ENCODE peak calls at places on chromosomes 3 and 15, in five cellular contexts. One of them, this sample, is unnamed.

GRCh38 chr3:55549172-55549571 is 62.1 kb upstream of the WNT5A start:
- DNase-seq in psoas muscle: no peak
- DNase-seq in adipocyte: peak; percentile 42
- DNase-seq in CD8-positive, alpha-beta T cell: no peak
- DNase-seq in CD8-positive, alpha-beta memory T cell: no peak
- DNase-seq in this sample: no peak

GRCh38 chr15:72722071-72722696 is 36.2 kb downstream of the BBS4 start:
- DNase-seq in psoas muscle: peak; percentile 32
- DNase-seq in adipocyte: peak; percentile 79
- DNase-seq in CD8-positive, alpha-beta T cell: peak; percentile 66
- DNase-seq in CD8-positive, alpha-beta memory T cell: peak; percentile 33
- DNase-seq in this sample: peak; percentile 57

GRCh38 chr3:42033741-42034140 is 57.4 kb upstream of the TRAK1 start:
- DNase-seq in psoas muscle: no peak
- DNase-seq in adipocyte: no peak
- DNase-seq in CD8-positive, alpha-beta T cell: no peak
- DNase-seq in CD8-positive, alpha-beta memory T cell: no peak
- DNase-seq in this sample: no peak

GRCh38 chr3:172082269-172082668 is 42.9 kb downstream of the FNDC3B start:
- DNase-seq in psoas muscle: no peak
- DNase-seq in adipocyte: peak; percentile 97
- DNase-seq in CD8-positive, alpha-beta T cell: no peak
- DNase-seq in CD8-positive, alpha-beta memory T cell: no peak
- DNase-seq in this sample: no peak

GRCh38 chr15:97521894-97522293 is 438.6 kb upstream of the ARRDC4 start:
- DNase-seq in psoas muscle: peak; percentile 20
- DNase-seq in adipocyte: no peak
- DNase-seq in CD8-positive, alpha-beta T cell: no peak
- DNase-seq in CD8-positive, alpha-beta memory T cell: no peak
- DNase-seq in this sample: no peak

GRCh38 chr3:186990878-186991308 is 60.6 kb downstream of the ST6GAL1 start:
- DNase-seq in psoas muscle: no peak
- DNase-seq in adipocyte: no peak
- DNase-seq in CD8-positive, alpha-beta T cell: no peak
- DNase-seq in CD8-positive, alpha-beta memory T cell: no peak
- DNase-seq in this sample: no peak

GRCh38 chr15:68797157-68797556 is 23.5 kb downstream of the ANP32A start:
- DNase-seq in psoas muscle: no peak
- DNase-seq in adipocyte: no peak
- DNase-seq in CD8-positive, alpha-beta T cell: no peak
- DNase-seq in CD8-positive, alpha-beta memory T cell: no peak
- DNase-seq in this sample: no peak

GRCh38 chr3:56547486-56547885 is 9.5 kb upstream of the CCDC66 start:
- DNase-seq in psoas muscle: no peak
- DNase-seq in adipocyte: peak; percentile 36
- DNase-seq in CD8-positive, alpha-beta T cell: no peak
- DNase-seq in CD8-positive, alpha-beta memory T cell: no peak
- DNase-seq in this sample: no peak

GRCh38 chr3:134364061-134364935 is 9.9 kb downstream of the AMOTL2 start:
- DNase-seq in psoas muscle: peak; percentile 96
- DNase-seq in adipocyte: peak; percentile 98
- DNase-seq in CD8-positive, alpha-beta T cell: no peak
- DNase-seq in CD8-positive, alpha-beta memory T cell: no peak
- DNase-seq in this sample: peak; percentile 94

GRCh38 chr3:161108840-161109239 is 3.7 kb upstream of the B3GALNT1 start:
- DNase-seq in psoas muscle: no peak
- DNase-seq in adipocyte: peak; percentile 42
- DNase-seq in CD8-positive, alpha-beta T cell: no peak
- DNase-seq in CD8-positive, alpha-beta memory T cell: no peak
- DNase-seq in this sample: no peak

GRCh38 chr15:71413419-71413818 is 298.1 kb downstream of the THSD4 start:
- DNase-seq in psoas muscle: no peak
- DNase-seq in adipocyte: no peak
- DNase-seq in CD8-positive, alpha-beta T cell: no peak
- DNase-seq in CD8-positive, alpha-beta memory T cell: no peak
- DNase-seq in this sample: no peak

GRCh38 chr15:60525640-60526039 is 46.7 kb upstream of the ICE2 start:
- DNase-seq in psoas muscle: no peak
- DNase-seq in adipocyte: peak; percentile 43
- DNase-seq in CD8-positive, alpha-beta T cell: no peak
- DNase-seq in CD8-positive, alpha-beta memory T cell: no peak
- DNase-seq in this sample: no peak

GRCh38 chr3:38099518-38099917 is 37.4 kb downstream of the ACAA1 start:
- DNase-seq in psoas muscle: no peak
- DNase-seq in adipocyte: no peak
- DNase-seq in CD8-positive, alpha-beta T cell: no peak
- DNase-seq in CD8-positive, alpha-beta memory T cell: no peak
- DNase-seq in this sample: no peak

GRCh38 chr15:67146875-67147381 is 81.5 kb downstream of the SMAD3 start:
- DNase-seq in psoas muscle: peak; percentile 49
- DNase-seq in adipocyte: no peak
- DNase-seq in CD8-positive, alpha-beta T cell: no peak
- DNase-seq in CD8-positive, alpha-beta memory T cell: no peak
- DNase-seq in this sample: no peak

GRCh38 chr3:122886951-122887350 is 92.1 kb downstream of the SLC49A4 start:
- DNase-seq in psoas muscle: no peak
- DNase-seq in adipocyte: no peak
- DNase-seq in CD8-positive, alpha-beta T cell: no peak
- DNase-seq in CD8-positive, alpha-beta memory T cell: no peak
- DNase-seq in this sample: no peak

GRCh38 chr3:191329654-191330308 is 545 bp downstream of the UTS2B start:
- DNase-seq in psoas muscle: peak; percentile 45
- DNase-seq in adipocyte: peak; percentile 69
- DNase-seq in CD8-positive, alpha-beta T cell: no peak
- DNase-seq in CD8-positive, alpha-beta memory T cell: peak; percentile 1
- DNase-seq in this sample: peak; percentile 71

GRCh38 chr3:72380193-72380592 is 468.1 kb downstream of the SHQ1 start:
- DNase-seq in psoas muscle: no peak
- DNase-seq in adipocyte: peak; percentile 72
- DNase-seq in CD8-positive, alpha-beta T cell: no peak
- DNase-seq in CD8-positive, alpha-beta memory T cell: no peak
- DNase-seq in this sample: no peak

GRCh38 chr3:58034738-58035511 is 26.7 kb downstream of the FLNB start:
- DNase-seq in psoas muscle: no peak
- DNase-seq in adipocyte: no peak
- DNase-seq in CD8-positive, alpha-beta T cell: peak; percentile 70
- DNase-seq in CD8-positive, alpha-beta memory T cell: peak; percentile 77
- DNase-seq in this sample: no peak

GRCh38 chr3:146817705-146818104 is 212.6 kb upstream of the PLSCR5 start:
- DNase-seq in psoas muscle: no peak
- DNase-seq in adipocyte: peak; percentile 80
- DNase-seq in CD8-positive, alpha-beta T cell: no peak
- DNase-seq in CD8-positive, alpha-beta memory T cell: no peak
- DNase-seq in this sample: no peak

GRCh38 chr15:74956648-74957300 is at the start of gene RPP25:
- DNase-seq in psoas muscle: peak; percentile 78
- DNase-seq in adipocyte: peak; percentile 82
- DNase-seq in CD8-positive, alpha-beta T cell: peak; percentile 46
- DNase-seq in CD8-positive, alpha-beta memory T cell: peak; percentile 42
- DNase-seq in this sample: peak; percentile 88

GRCh38 chr15:74958320-74958907 is 1.8 kb upstream of the RPP25 start:
- DNase-seq in psoas muscle: peak; percentile 56
- DNase-seq in adipocyte: peak; percentile 46
- DNase-seq in CD8-positive, alpha-beta T cell: no peak
- DNase-seq in CD8-positive, alpha-beta memory T cell: no peak
- DNase-seq in this sample: peak; percentile 81

GRCh38 chr15:74955796-74956647 is 550 bp downstream of the RPP25 start:
- DNase-seq in psoas muscle: peak; percentile 80
- DNase-seq in adipocyte: peak; percentile 52
- DNase-seq in CD8-positive, alpha-beta T cell: peak; percentile 48
- DNase-seq in CD8-positive, alpha-beta memory T cell: peak; percentile 34
- DNase-seq in this sample: peak; percentile 91

GRCh38 chr15:74958908-74959642 is 2.5 kb upstream of the RPP25 start:
- DNase-seq in psoas muscle: no peak
- DNase-seq in adipocyte: no peak
- DNase-seq in CD8-positive, alpha-beta T cell: no peak
- DNase-seq in CD8-positive, alpha-beta memory T cell: no peak
- DNase-seq in this sample: no peak

DNA sequence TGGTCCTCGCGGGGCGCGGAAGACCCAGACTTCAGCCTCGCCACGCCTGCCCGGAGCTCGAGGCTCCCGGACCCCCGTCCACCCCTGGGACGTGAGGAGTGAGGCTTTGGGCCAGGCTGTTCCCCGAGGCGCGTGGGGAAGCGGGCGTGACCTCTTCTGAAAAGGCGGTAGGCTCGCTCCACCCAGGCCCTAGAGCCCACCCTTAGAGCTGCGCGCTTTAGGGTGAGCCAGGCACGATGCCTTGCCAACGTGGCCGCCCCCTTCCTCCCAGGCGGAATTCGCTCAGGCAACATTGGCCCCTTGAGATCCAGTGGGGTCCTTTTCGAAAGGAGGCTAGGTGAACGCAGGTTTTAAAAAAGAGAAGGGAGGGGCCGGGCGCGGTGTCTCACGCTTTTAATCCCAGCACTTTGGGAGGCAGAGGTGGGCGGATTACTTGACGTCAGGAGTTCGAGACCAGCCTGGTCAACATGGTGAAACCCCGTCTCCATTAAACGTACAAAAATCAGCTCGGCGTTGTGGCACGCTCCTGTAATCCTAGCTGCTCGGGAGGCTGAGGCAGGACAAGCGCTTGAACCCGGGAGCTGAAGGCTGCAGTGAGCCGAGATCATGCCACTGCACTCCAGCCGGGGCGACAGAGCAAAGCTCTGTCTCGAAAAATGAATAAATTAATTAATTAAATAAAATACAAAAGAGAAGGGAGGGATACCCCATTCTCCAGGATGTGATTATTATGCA is 896 bp upstream of the RPP25 start:
- DNase-seq in psoas muscle: peak; percentile 47
- DNase-seq in adipocyte: no peak
- DNase-seq in CD8-positive, alpha-beta T cell: no peak
- DNase-seq in CD8-positive, alpha-beta memory T cell: no peak
- DNase-seq in this sample: peak; percentile 78
- H3K4me1 ChIP-seq in psoas muscle: peaks cover 29% of the 10 kb centered on the region
- H3K4me1 ChIP-seq in adipocyte: peaks cover 36% of the 10 kb centered on the region
- H3K4me1 ChIP-seq in CD8-positive, alpha-beta T cell: peaks cover 26% of the 10 kb centered on the region
- H3K4me1 ChIP-seq in CD8-positive, alpha-beta memory T cell: peaks cover 30% of the 10 kb centered on the region
- H3K4me1 ChIP-seq in this sample: peaks cover 43% of the 10 kb centered on the region

DNA sequence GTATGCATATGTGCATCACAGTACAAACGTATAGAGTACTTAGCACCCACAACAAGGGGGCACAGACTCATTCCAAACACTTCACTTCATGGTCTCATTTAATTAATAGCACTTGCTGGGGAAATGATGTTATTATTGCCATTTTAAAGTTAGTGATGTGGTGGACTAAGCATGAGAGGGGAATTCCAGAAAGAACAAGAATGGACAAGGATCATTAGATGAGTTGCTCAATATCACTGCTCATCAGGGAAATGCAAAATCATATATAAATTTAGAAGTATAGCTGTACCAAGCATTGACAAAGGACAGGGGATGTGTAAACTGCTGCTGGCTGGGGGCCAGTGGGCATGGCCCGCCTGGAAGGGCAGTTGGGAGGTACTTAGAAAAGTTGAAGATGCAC is 14.7 kb downstream of the PRR20G start:
- DNase-seq in psoas muscle: no peak
- DNase-seq in adipocyte: no peak
- DNase-seq in CD8-positive, alpha-beta T cell: no peak
- DNase-seq in CD8-positive, alpha-beta memory T cell: no peak
- DNase-seq in this sample: no peak
- H3K9me3 ChIP-seq in psoas muscle: peaks cover 14% of the 10 kb centered on the region
- H3K9me3 ChIP-seq in adipocyte: peaks cover 19% of the 10 kb centered on the region
- H3K9me3 ChIP-seq in CD8-positive, alpha-beta T cell: no peaks in the 10 kb centered on the region
- H3K9me3 ChIP-seq in CD8-positive, alpha-beta memory T cell: no peaks in the 10 kb centered on the region
- H3K9me3 ChIP-seq in this sample: peaks cover 12% of the 10 kb centered on the region

GRCh38 chr3:112651076-112651475 is 10.1 kb upstream of the CCDC80 start:
- DNase-seq in psoas muscle: no peak
- DNase-seq in adipocyte: no peak
- DNase-seq in CD8-positive, alpha-beta T cell: no peak
- DNase-seq in CD8-positive, alpha-beta memory T cell: no peak
- DNase-seq in this sample: no peak

GRCh38 chr3:112650472-112650871 is 9.5 kb upstream of the CCDC80 start:
- DNase-seq in psoas muscle: no peak
- DNase-seq in adipocyte: no peak
- DNase-seq in CD8-positive, alpha-beta T cell: no peak
- DNase-seq in CD8-positive, alpha-beta memory T cell: no peak
- DNase-seq in this sample: no peak

GRCh38 chr3:112647122-112647521 is 6.2 kb upstream of the CCDC80 start:
- DNase-seq in psoas muscle: no peak
- DNase-seq in adipocyte: peak; percentile 85
- DNase-seq in CD8-positive, alpha-beta T cell: no peak
- DNase-seq in CD8-positive, alpha-beta memory T cell: no peak
- DNase-seq in this sample: no peak

GRCh38 chr3:112651516-112651915 is 10.6 kb upstream of the CCDC80 start:
- DNase-seq in psoas muscle: no peak
- DNase-seq in adipocyte: peak; percentile 54
- DNase-seq in CD8-positive, alpha-beta T cell: no peak
- DNase-seq in CD8-positive, alpha-beta memory T cell: no peak
- DNase-seq in this sample: no peak

DNA sequence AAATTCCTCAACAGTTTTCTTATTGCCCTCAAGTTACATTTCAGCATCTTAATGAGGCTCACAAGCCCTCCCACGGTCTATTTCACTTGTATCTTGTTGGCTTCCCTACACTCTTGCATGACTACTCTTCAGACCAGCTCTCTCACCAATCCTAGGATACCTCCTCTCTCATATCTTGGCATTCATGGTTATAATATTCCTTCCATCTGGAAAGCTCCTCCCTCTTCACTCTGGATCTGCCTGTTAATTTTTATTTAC is 8.5 kb upstream of the CCDC80 start:
- DNase-seq in psoas muscle: no peak
- DNase-seq in adipocyte: peak; percentile 79
- DNase-seq in CD8-positive, alpha-beta T cell: no peak
- DNase-seq in CD8-positive, alpha-beta memory T cell: no peak
- DNase-seq in this sample: no peak
- H3K4me1 ChIP-seq in psoas muscle: peaks cover 12% of the 10 kb centered on the region
- H3K4me1 ChIP-seq in adipocyte: peaks cover 74% of the 10 kb centered on the region
- H3K4me1 ChIP-seq in CD8-positive, alpha-beta T cell: no peaks in the 10 kb centered on the region
- H3K4me1 ChIP-seq in CD8-positive, alpha-beta memory T cell: no peaks in the 10 kb centered on the region
- H3K4me1 ChIP-seq in this sample: peaks cover 16% of the 10 kb centered on the region

DNA sequence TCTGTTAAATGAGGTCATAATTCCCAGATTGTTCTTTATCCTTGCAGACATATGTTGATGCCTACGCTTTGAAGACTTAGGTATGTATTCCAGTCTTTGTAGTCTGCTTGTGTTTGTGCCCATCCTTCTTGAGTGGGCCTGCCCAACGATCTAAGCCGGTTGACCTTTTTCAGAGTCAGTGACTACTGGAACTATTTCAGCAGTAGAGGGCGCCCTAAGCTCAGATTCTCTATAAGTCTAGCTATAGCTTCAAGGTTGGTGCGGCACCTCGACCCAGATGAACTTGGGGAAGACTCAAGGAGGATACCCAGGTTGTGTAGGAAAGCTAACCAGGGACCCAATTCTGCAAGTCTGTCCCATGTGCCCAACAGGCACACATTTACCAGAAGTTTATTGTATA is 228.8 kb upstream of the PPP2R3A start:
- DNase-seq in psoas muscle: no peak
- DNase-seq in adipocyte: no peak
- DNase-seq in CD8-positive, alpha-beta T cell: no peak
- DNase-seq in CD8-positive, alpha-beta memory T cell: no peak
- DNase-seq in this sample: no peak
- H3K9me3 ChIP-seq in psoas muscle: peaks cover 17% of the 10 kb centered on the region
- H3K9me3 ChIP-seq in adipocyte: peaks cover 17% of the 10 kb centered on the region
- H3K9me3 ChIP-seq in CD8-positive, alpha-beta T cell: peaks cover 9% of the 10 kb centered on the region
- H3K9me3 ChIP-seq in CD8-positive, alpha-beta memory T cell: peaks cover 10% of the 10 kb centered on the region
- H3K9me3 ChIP-seq in this sample: peaks cover 10% of the 10 kb centered on the region